ENCODE peak calls at places on chromosomes 13 and 19, in seven cellular contexts. One of them, this sample, is unnamed.

GRCh38 chr13:56586966-56587365 is 553.8 kb upstream of the PRR20A start:
- DNase-seq in left lung: no peak
- DNase-seq in thoracic aorta: no peak
- DNase-seq in mucosa of descending colon: no peak
- DNase-seq in thyroid gland: no peak
- DNase-seq in kidney: no peak
- DNase-seq in PC-9: no peak
- DNase-seq in this sample: no peak

GRCh38 chr19:39038098-39038497 is 5.7 kb upstream of the FBXO27 start:
- DNase-seq in mucosa of descending colon: no peak
- DNase-seq in PC-9: no peak
- DNase-seq in thoracic aorta: no peak
- DNase-seq in kidney: no peak
- DNase-seq in left lung: no peak
- DNase-seq in thyroid gland: peak
- DNase-seq in this sample: peak

GRCh38 chr19:307111-307531 is 15.9 kb upstream of the PLPP2 start:
- DNase-seq in kidney: peak
- DNase-seq in thyroid gland: no peak
- DNase-seq in thoracic aorta: no peak
- DNase-seq in PC-9: no peak
- DNase-seq in left lung: peak
- DNase-seq in mucosa of descending colon: no peak
- DNase-seq in this sample: no peak

GRCh38 chr19:44988896-44989563 is 12.2 kb upstream of the RELB start:
- DNase-seq in PC-9: peak
- DNase-seq in thyroid gland: peak
- DNase-seq in mucosa of descending colon: peak
- DNase-seq in kidney: peak
- DNase-seq in thoracic aorta: no peak
- DNase-seq in left lung: peak
- DNase-seq in this sample: no peak

GRCh38 chr13:20159646-20160345 is 1.1 kb downstream of the GJA3 start:
- DNase-seq in thyroid gland: no peak
- DNase-seq in left lung: no peak
- DNase-seq in kidney: no peak
- DNase-seq in PC-9: no peak
- DNase-seq in mucosa of descending colon: no peak
- DNase-seq in thoracic aorta: no peak
- DNase-seq in this sample: no peak

GRCh38 chr19:50827476-50827875 is 3.9 kb upstream of the KLK1 start:
- DNase-seq in PC-9: no peak
- DNase-seq in thoracic aorta: no peak
- DNase-seq in thyroid gland: no peak
- DNase-seq in left lung: no peak
- DNase-seq in mucosa of descending colon: no peak
- DNase-seq in kidney: peak
- DNase-seq in this sample: no peak

GRCh38 chr13:95087746-95088305 is 213.4 kb downstream of the ABCC4 start:
- DNase-seq in kidney: no peak
- DNase-seq in thyroid gland: no peak
- DNase-seq in thoracic aorta: no peak
- DNase-seq in left lung: no peak
- DNase-seq in mucosa of descending colon: no peak
- DNase-seq in PC-9: no peak
- DNase-seq in this sample: no peak

GRCh38 chr13:46817081-46817480 is 20.1 kb upstream of the ESD start:
- DNase-seq in mucosa of descending colon: no peak
- DNase-seq in kidney: no peak
- DNase-seq in thoracic aorta: no peak
- DNase-seq in thyroid gland: no peak
- DNase-seq in PC-9: no peak
- DNase-seq in left lung: no peak
- DNase-seq in this sample: no peak

GRCh38 chr19:54536956-54537355 is 34.3 kb downstream of the LAIR2 start:
- DNase-seq in PC-9: no peak
- DNase-seq in thoracic aorta: no peak
- DNase-seq in left lung: no peak
- DNase-seq in mucosa of descending colon: no peak
- DNase-seq in thyroid gland: no peak
- DNase-seq in kidney: no peak
- DNase-seq in this sample: no peak

GRCh38 chr13:74346960-74347359 is 212.8 kb upstream of the KLF12 start:
- DNase-seq in mucosa of descending colon: no peak
- DNase-seq in left lung: no peak
- DNase-seq in PC-9: no peak
- DNase-seq in kidney: no peak
- DNase-seq in thoracic aorta: no peak
- DNase-seq in thyroid gland: no peak
- DNase-seq in this sample: no peak

GRCh38 chr13:42836930-42837329 is 55.5 kb downstream of the FAM216B start:
- DNase-seq in PC-9: no peak
- DNase-seq in thyroid gland: no peak
- DNase-seq in kidney: no peak
- DNase-seq in left lung: no peak
- DNase-seq in thoracic aorta: no peak
- DNase-seq in mucosa of descending colon: no peak
- DNase-seq in this sample: no peak

GRCh38 chr19:1437609-1438008 is 587 bp upstream of the RPS15 start:
- DNase-seq in PC-9: no peak
- DNase-seq in thyroid gland: no peak
- DNase-seq in thoracic aorta: no peak
- DNase-seq in left lung: no peak
- DNase-seq in mucosa of descending colon: no peak
- DNase-seq in kidney: no peak
- DNase-seq in this sample: no peak

GRCh38 chr19:1441022-1441426 is 2.8 kb downstream of the RPS15 start:
- DNase-seq in thyroid gland: no peak
- DNase-seq in kidney: no peak
- DNase-seq in left lung: no peak
- DNase-seq in thoracic aorta: no peak
- DNase-seq in PC-9: no peak
- DNase-seq in mucosa of descending colon: no peak
- DNase-seq in this sample: no peak

GRCh38 chr19:1440418-1440801 is 2.2 kb downstream of the RPS15 start:
- DNase-seq in kidney: no peak
- DNase-seq in PC-9: no peak
- DNase-seq in mucosa of descending colon: peak
- DNase-seq in thoracic aorta: no peak
- DNase-seq in left lung: no peak
- DNase-seq in thyroid gland: no peak
- DNase-seq in this sample: no peak

GRCh38 chr19:1438035-1438932 is at the start of gene RPS15:
- DNase-seq in kidney: peak
- DNase-seq in thyroid gland: peak
- DNase-seq in PC-9: peak
- DNase-seq in mucosa of descending colon: peak
- DNase-seq in left lung: peak
- DNase-seq in thoracic aorta: peak
- DNase-seq in this sample: peak

GRCh38 chr19:1438933-1439358 is 750 bp downstream of the RPS15 start:
- DNase-seq in thyroid gland: no peak
- DNase-seq in mucosa of descending colon: no peak
- DNase-seq in PC-9: no peak
- DNase-seq in kidney: no peak
- DNase-seq in left lung: no peak
- DNase-seq in thoracic aorta: no peak
- DNase-seq in this sample: no peak
- H3K4me3 ChIP-seq in thyroid gland: peak
- H3K4me3 ChIP-seq in mucosa of descending colon: peak
- H3K4me3 ChIP-seq in PC-9: peak
- H3K4me3 ChIP-seq in kidney: peak
- H3K4me3 ChIP-seq in left lung: peak
- H3K4me3 ChIP-seq in thoracic aorta: peak
- H3K4me3 ChIP-seq in this sample: peak

DNA sequence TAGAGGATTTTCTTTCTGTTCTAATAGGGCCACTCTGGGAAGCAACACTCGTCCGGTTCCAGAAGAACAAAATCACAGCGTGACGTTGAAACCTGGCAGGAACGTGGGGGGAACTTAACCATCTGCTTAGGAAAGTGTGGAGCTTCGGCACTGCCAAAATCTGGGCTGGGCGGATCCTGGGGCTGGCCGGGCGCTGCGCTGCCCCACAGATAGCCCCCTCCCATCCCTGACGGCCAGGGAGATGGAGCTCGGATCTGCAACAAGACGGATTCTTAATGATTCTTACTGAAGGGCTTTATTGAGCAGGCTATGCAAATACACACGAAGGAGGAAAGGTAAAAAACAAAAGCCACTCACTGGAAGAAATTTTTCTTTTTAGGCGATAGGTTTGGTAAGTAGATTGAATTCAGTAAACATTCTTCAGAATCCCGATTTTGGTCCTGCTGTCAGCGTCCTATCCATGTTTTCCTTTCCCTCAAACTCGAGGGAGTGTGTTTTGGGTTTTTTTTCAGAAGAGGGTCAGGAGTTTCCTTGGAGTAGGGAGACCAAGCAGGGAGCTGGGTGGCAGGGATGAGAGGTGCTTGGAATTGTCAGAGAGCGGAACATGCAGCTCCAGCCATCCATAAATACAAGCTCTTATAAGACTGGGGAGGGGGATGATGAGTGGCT is 1.4 kb upstream of the PCDH8 start:
- DNase-seq in thyroid gland: no peak
- DNase-seq in mucosa of descending colon: no peak
- DNase-seq in PC-9: no peak
- DNase-seq in kidney: no peak
- DNase-seq in left lung: no peak
- DNase-seq in thoracic aorta: no peak
- DNase-seq in this sample: no peak
- H3K4me3 ChIP-seq in thyroid gland: no peak
- H3K4me3 ChIP-seq in mucosa of descending colon: no peak
- H3K4me3 ChIP-seq in PC-9: no peak
- H3K4me3 ChIP-seq in kidney: no peak
- H3K4me3 ChIP-seq in left lung: no peak
- H3K4me3 ChIP-seq in thoracic aorta: no peak
- H3K4me3 ChIP-seq in this sample: no peak

GRCh38 chr19:12647490-12648071 is 19.0 kb downstream of the MAN2B1 start:
- DNase-seq in thyroid gland: peak
- DNase-seq in thoracic aorta: no peak
- DNase-seq in left lung: peak
- DNase-seq in kidney: peak
- DNase-seq in PC-9: peak
- DNase-seq in mucosa of descending colon: peak
- DNase-seq in this sample: no peak
- H3K4me3 ChIP-seq in thyroid gland: no peak
- H3K4me3 ChIP-seq in thoracic aorta: peak
- H3K4me3 ChIP-seq in left lung: peak
- H3K4me3 ChIP-seq in kidney: peak
- H3K4me3 ChIP-seq in PC-9: no peak
- H3K4me3 ChIP-seq in mucosa of descending colon: no peak
- H3K4me3 ChIP-seq in this sample: no peak

GRCh38 chr19:41553804-41554203 is 22.2 kb upstream of the CEACAM21 start:
- DNase-seq in thyroid gland: no peak
- DNase-seq in thoracic aorta: no peak
- DNase-seq in left lung: no peak
- DNase-seq in kidney: no peak
- DNase-seq in PC-9: no peak
- DNase-seq in mucosa of descending colon: no peak
- DNase-seq in this sample: no peak
- H3K4me3 ChIP-seq in thyroid gland: no peak
- H3K4me3 ChIP-seq in thoracic aorta: no peak
- H3K4me3 ChIP-seq in left lung: no peak
- H3K4me3 ChIP-seq in kidney: no peak
- H3K4me3 ChIP-seq in PC-9: no peak
- H3K4me3 ChIP-seq in mucosa of descending colon: no peak
- H3K4me3 ChIP-seq in this sample: no peak

DNA sequence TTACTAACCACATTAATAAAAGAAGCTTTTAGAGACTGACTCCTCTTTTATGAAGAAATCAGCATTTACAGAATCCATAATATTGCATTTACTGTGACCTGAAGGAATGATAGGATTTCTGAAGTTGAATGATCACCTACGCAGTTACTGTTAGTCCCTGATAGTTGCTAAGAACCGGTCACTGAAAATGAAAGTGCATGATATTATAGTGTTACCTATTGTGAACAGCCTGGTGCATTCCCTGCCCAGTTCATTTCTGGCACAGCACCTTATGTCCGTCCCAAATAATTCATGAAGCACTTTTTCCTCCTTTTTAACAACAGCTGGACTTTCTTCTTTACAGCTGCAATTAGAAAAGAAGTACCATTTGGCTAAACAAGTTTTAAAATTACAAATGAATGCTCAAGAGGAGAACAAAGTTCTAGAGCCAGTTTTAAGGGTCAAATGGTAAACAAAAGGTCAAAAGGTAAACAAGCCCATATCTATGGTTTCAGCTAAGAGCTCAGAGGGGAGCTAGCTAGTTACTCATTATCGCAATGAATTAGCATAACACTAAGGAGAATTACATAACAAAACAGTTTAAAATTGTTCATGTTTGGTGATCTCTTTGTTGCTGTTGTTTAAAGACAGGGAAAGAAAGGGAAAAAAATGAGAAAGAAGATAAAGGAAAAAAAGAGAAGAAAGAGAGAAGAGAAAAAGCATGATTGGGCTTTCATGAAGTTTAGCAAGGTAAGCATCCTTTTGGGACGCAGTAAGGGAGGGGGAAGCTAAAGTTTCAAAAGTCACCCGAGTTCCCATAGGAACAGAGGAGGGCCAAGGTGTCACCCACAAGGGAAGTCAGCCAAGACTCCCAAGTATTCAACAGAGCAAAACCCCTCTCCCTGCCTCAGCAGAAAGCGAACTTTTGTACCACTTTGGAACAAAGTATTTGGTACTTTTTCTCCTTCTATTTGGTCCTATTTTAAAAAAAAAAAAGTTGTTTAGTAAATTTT is 50.2 kb downstream of the FLT3 start:
- DNase-seq in kidney: no peak
- DNase-seq in PC-9: no peak
- DNase-seq in left lung: no peak
- DNase-seq in mucosa of descending colon: no peak
- DNase-seq in thyroid gland: no peak
- DNase-seq in thoracic aorta: no peak
- DNase-seq in this sample: no peak
- H3K4me3 ChIP-seq in kidney: no peak
- H3K4me3 ChIP-seq in PC-9: no peak
- H3K4me3 ChIP-seq in left lung: no peak
- H3K4me3 ChIP-seq in mucosa of descending colon: no peak
- H3K4me3 ChIP-seq in thyroid gland: no peak
- H3K4me3 ChIP-seq in thoracic aorta: no peak
- H3K4me3 ChIP-seq in this sample: no peak

GRCh38 chr19:48965806-48966540 is 864 bp downstream of the FTL start:
- DNase-seq in mucosa of descending colon: peak
- DNase-seq in thyroid gland: peak
- DNase-seq in kidney: peak
- DNase-seq in left lung: peak
- DNase-seq in thoracic aorta: peak
- DNase-seq in PC-9: peak
- DNase-seq in this sample: peak

GRCh38 chr19:48968813-48969218 is 3.7 kb downstream of the FTL start:
- DNase-seq in mucosa of descending colon: no peak
- DNase-seq in thyroid gland: peak
- DNase-seq in kidney: no peak
- DNase-seq in thoracic aorta: no peak
- DNase-seq in left lung: no peak
- DNase-seq in PC-9: no peak
- DNase-seq in this sample: no peak

GRCh38 chr19:48968179-48968661 is 3.1 kb downstream of the FTL start:
- DNase-seq in kidney: no peak
- DNase-seq in PC-9: no peak
- DNase-seq in thoracic aorta: no peak
- DNase-seq in thyroid gland: peak
- DNase-seq in left lung: no peak
- DNase-seq in mucosa of descending colon: no peak
- DNase-seq in this sample: no peak

GRCh38 chr19:48966541-48967345 is 1.6 kb downstream of the FTL start:
- DNase-seq in thyroid gland: peak
- DNase-seq in left lung: no peak
- DNase-seq in kidney: no peak
- DNase-seq in mucosa of descending colon: no peak
- DNase-seq in PC-9: peak
- DNase-seq in thoracic aorta: no peak
- DNase-seq in this sample: no peak

GRCh38 chr19:48967346-48968178 is 2.5 kb downstream of the FTL start:
- DNase-seq in mucosa of descending colon: no peak
- DNase-seq in thyroid gland: peak
- DNase-seq in left lung: no peak
- DNase-seq in PC-9: peak
- DNase-seq in thoracic aorta: no peak
- DNase-seq in kidney: no peak
- DNase-seq in this sample: no peak
- H3K4me3 ChIP-seq in mucosa of descending colon: no peak
- H3K4me3 ChIP-seq in thyroid gland: no peak
- H3K4me3 ChIP-seq in left lung: peak
- H3K4me3 ChIP-seq in PC-9: peak
- H3K4me3 ChIP-seq in thoracic aorta: peak
- H3K4me3 ChIP-seq in kidney: peak
- H3K4me3 ChIP-seq in this sample: peak